ENCODE peak calls at places on chromosome 19, in eight cellular contexts. T is H1, M is psoas muscle, C is PC-9, B is adrenal gland, S is cardiac fibroblast, Q is lower leg skin, H is AG04450. R is an unnamed sample.

GRCh38 chr19:39474139-39474620 is 6.5 kb upstream of the TIMM50 start:
- DNase-seq in T (peak), M (peak), C (no peak), B (peak), S (peak), Q (peak), H (no peak), R (no peak)

GRCh38 chr19:51546650-51547396 is 15.4 kb upstream of the SIGLEC6 start:
- DNase-seq in T (no peak), M (no peak), C (no peak), B (no peak), S (peak), Q (peak), H (no peak), R (peak)

GRCh38 chr19:57317503-57317902 is 2.8 kb upstream of the ZNF543 start:
- DNase-seq in T (no peak), M (peak), C (no peak), B (no peak), S (peak), Q (no peak), H (no peak), R (no peak)

GRCh38 chr19:14116918-14117578 is 514 bp downstream of the PRKACA start:
- DNase-seq in T (no peak), M (peak), C (peak), B (peak), S (no peak), Q (peak), H (no peak), R (no peak)

GRCh38 chr19:531009-531752 is 379 bp upstream of the CDC34 start:
- DNase-seq in T (peak), M (peak), C (peak), B (peak), S (peak), Q (peak), H (peak), R (no peak)

GRCh38 chr19:39845172-39845571 is 1.0 kb downstream of the FBL start:
- DNase-seq in T (no peak), M (no peak), C (no peak), B (no peak), S (no peak), Q (no peak), H (no peak), R (no peak)

GRCh38 chr19:13848811-13849241 is 28.1 kb upstream of the NANOS3 start:
- DNase-seq in T (no peak), M (no peak), C (peak), B (no peak), S (no peak), Q (no peak), H (no peak), R (no peak)

GRCh38 chr19:5864725-5865486 is 5.4 kb downstream of the FUT5 start:
- DNase-seq in T (no peak), M (no peak), C (no peak), B (no peak), S (no peak), Q (no peak), H (no peak), R (no peak)

GRCh38 chr19:38543807-38544568 is 73.8 kb downstream of the MAP4K1 start:
- DNase-seq in T (no peak), M (peak), C (peak), B (peak), S (peak), Q (no peak), H (peak), R (peak)

GRCh38 chr19:16898306-16899015 is 9.7 kb downstream of the F2RL3 start:
- DNase-seq in T (no peak), M (no peak), C (no peak), B (no peak), S (no peak), Q (no peak), H (no peak), R (no peak)

GRCh38 chr19:16896913-16897571 is 8.2 kb downstream of the F2RL3 start:
- DNase-seq in T (peak), M (peak), C (peak), B (peak), S (peak), Q (peak), H (peak), R (peak)

GRCh38 chr19:16901491-16902175 is 12.8 kb downstream of the F2RL3 start:
- DNase-seq in T (no peak), M (peak), C (no peak), B (no peak), S (no peak), Q (no peak), H (no peak), R (no peak)

GRCh38 chr19:16897572-16898056 is 8.8 kb downstream of the F2RL3 start:
- DNase-seq in T (no peak), M (peak), C (no peak), B (peak), S (peak), Q (peak), H (no peak), R (no peak)

DNA sequence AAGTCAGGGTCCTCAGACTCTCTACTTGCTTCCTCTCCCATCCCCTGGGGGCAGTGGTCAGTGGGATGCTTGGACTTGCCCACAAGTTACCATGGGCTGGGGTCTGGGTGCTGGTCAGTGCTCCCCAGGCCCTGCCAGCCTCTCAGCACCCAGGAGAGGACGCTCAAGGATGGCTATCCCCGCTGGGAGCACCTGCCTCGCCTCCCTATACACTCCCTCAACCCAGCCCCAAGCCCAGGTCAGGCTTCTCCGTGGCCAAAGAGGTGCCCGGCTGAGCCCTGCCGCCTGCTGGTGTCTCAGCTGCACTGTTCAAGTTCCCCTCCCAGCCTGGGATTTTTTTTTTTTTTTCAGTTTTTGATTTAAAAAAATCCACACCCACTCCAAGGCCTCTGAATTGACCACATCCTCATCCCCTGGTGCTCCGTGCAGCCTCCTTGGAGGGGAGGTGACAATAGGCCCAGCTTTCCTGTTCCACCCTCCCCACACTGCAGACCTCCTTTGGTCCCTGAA is 10.8 kb downstream of the F2RL3 start:
- DNase-seq in T (peak), M (peak), C (peak), B (no peak), S (peak), Q (no peak), H (no peak), R (no peak)
- TF ChIP-seq CTCF in T (peak), M (peak), C (peak), B (peak), S (peak), Q (no peak), H (peak), R (peak)

GRCh38 chr19:53882391-53883050 is 524 bp downstream of the PRKCG start:
- DNase-seq in T (peak), M (peak), C (no peak), B (no peak), S (no peak), Q (no peak), H (no peak), R (no peak)
- H3K4me3 ChIP-seq in T (peak), M (no peak), C (peak), B (no peak), S (no peak), Q (no peak), H (peak), R (no peak)

DNA sequence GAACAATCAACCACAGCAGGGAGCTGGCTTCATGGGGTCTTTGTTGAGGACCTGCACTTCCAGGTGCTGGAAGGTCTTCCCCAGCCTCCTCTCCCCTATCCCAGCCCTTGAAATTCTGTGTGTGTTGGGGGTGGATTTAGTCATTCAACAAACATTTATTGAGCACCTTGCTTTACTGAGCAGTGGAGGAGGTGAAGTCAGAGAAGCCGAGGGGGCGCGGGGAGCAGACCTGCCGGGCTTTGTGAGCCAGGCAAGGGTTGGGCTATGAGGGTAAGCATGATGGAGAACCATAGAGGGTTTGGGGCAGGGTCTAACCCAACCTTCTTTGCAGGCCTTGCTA is 3.5 kb upstream of the C19orf85 start:
- DNase-seq in T (peak), M (no peak), C (no peak), B (no peak), S (no peak), Q (no peak), H (no peak), R (no peak)
- TF ChIP-seq CTCF in T (no peak), M (no peak), C (peak), B (peak), S (no peak), Q (peak), H (no peak), R (no peak)

GRCh38 chr19:42074513-42075363 is 1.2 kb upstream of the ZNF574 start:
- DNase-seq in T (peak), M (no peak), C (peak), B (peak), S (no peak), Q (peak), H (no peak), R (no peak)

GRCh38 chr19:42068361-42068755 is 1.6 kb downstream of the GRIK5 start:
- DNase-seq in T (no peak), M (no peak), C (no peak), B (no peak), S (no peak), Q (no peak), H (no peak), R (no peak)

GRCh38 chr19:42068756-42069571 is 1.0 kb downstream of the GRIK5 start:
- DNase-seq in T (peak), M (no peak), C (no peak), B (no peak), S (no peak), Q (no peak), H (no peak), R (no peak)

GRCh38 chr19:42069619-42070293 is at the start of gene GRIK5:
- DNase-seq in T (peak), M (no peak), C (no peak), B (no peak), S (no peak), Q (no peak), H (no peak), R (no peak)

DNA sequence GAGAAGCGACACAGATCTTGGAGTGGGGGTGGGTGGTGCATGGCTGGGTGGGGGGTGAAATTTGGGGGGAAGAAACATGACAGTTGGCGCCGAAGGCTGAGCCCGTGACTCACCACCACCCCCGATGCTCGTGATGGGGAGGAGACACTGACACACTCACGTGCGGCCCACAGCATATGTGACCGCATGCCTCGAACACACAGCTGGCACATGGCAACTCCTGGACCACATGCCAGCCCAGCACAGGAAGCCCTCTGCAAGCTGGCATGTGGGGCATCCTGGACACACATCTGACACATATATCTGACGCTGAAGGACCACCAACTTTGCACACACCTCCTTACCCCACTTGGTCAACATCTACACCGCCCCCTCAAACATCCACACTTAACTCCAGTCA is 1.2 kb upstream of the GRIK5 start:
- DNase-seq in T (no peak), M (no peak), C (no peak), B (no peak), S (no peak), Q (no peak), H (no peak), R (no peak)
- H3K4me3 ChIP-seq in T (no peak), M (no peak), C (no peak), B (no peak), S (no peak), Q (no peak), H (no peak), R (no peak)

DNA sequence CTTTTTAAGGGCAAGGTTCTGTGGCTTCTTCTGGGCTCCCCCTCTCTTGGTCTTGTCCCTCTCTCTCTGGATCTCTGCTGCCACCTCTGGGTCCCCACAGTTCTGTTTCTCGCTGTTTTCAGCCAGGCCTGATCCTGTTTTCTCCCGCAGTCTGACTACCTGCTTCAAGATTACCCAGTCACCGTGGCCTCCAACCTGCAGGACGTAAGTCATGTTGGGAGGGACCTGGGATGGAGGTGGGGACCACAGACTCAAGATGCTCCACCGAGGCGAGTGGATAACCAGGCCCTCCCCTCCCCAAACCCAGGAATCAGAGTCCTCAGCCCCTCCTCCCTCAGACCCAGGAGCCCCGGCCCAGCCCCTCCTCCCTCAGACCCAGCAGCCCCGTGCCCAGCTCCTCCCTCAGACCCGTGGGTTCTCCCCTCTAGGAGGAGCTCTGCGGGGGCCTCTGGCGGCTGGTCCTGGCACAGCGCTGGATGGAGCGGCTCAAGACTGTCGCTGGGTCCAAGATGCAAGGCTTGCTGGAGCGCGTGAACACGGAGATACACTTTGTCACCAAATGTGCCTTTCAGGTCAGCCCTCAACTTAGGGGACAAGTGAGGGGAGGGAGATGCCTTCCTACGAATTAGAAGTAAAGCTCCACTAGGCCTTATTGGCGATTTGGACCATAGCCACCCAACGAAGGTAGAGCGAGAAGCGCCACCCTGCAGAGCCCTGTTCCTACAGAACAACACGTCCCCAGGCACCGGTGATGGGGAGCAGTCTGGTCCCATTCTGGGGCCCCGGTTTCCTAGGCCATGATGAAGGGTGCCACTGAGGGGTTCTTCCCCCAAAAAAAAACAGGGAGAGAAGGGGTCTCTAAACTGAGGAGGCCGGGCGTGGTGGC is 2.2 kb downstream of the FLT3LG start:
- DNase-seq in T (peak), M (peak), C (no peak), B (no peak), S (peak), Q (peak), H (no peak), R (no peak)
- TF ChIP-seq CTCF in T (peak), M (peak), C (peak), B (peak), S (peak), Q (no peak), H (peak), R (peak)

GRCh38 chr19:18866800-18867123 is 29.2 kb downstream of the CERS1 start:
- DNase-seq in T (no peak), M (no peak), C (no peak), B (no peak), S (no peak), Q (no peak), H (no peak), R (no peak)
- H3K4me3 ChIP-seq in T (no peak), M (no peak), C (no peak), B (no peak), S (no peak), Q (no peak), H (no peak), R (no peak)

R was measured in AG09309.